ENCODE peak calls at places on chromosome X, in seven cellular contexts. U is H1, H is K562, B is GM12878, J is Panc1, V is HepG2, L is SK-N-SH. P is an unnamed sample.

GRCh38 chrX:107714196-107714811 is 61.3 kb downstream of the TSC22D3 start:
- DNase-seq in U (no peak), H (no peak), B (no peak), J (no peak), V (no peak), L (no peak), P (no peak)

GRCh38 chrX:129741880-129742758 is 3.3 kb downstream of the XPNPEP2 start:
- DNase-seq in U (peak), H (peak), B (no peak), J (no peak), V (no peak), L (peak), P (no peak)

GRCh38 chrX:123084797-123085196 is 99.3 kb upstream of the GRIA3 start:
- DNase-seq in U (no peak), H (no peak), B (no peak), J (no peak), V (peak), L (no peak), P (no peak)

GRCh38 chrX:150540965-150541364 is 27.5 kb upstream of the MTM1 start:
- DNase-seq in U (no peak), H (no peak), B (no peak), J (no peak), V (no peak), L (no peak), P (no peak)

GRCh38 chrX:104922206-104922621 is 298.3 kb downstream of the TEX13A start:
- DNase-seq in U (peak), H (peak), B (peak), J (peak), V (peak), L (peak), P (peak)

GRCh38 chrX:100731441-100732281 is at the start of gene SYTL4:
- DNase-seq in U (peak), H (peak), B (no peak), J (no peak), V (no peak), L (peak), P (peak)

GRCh38 chrX:10119399-10119990 is 37.3 kb upstream of the CLCN4 start:
- DNase-seq in U (peak), H (peak), B (peak), J (peak), V (peak), L (peak), P (peak)

GRCh38 chrX:8484360-8484759 is 19.7 kb downstream of the VCX3B start:
- DNase-seq in U (no peak), H (no peak), B (no peak), J (no peak), V (no peak), L (no peak), P (no peak)

GRCh38 chrX:12919051-12919450 is 12.6 kb downstream of the TLR8 start:
- DNase-seq in U (no peak), H (no peak), B (no peak), J (no peak), V (no peak), L (no peak), P (no peak)

GRCh38 chrX:34809096-34809495 is 133.5 kb upstream of the FAM47B start:
- DNase-seq in U (no peak), H (no peak), B (no peak), J (no peak), V (no peak), L (no peak), P (no peak)

GRCh38 chrX:118392726-118393125 is 46.8 kb downstream of the WDR44 start:
- DNase-seq in U (no peak), H (no peak), B (no peak), J (no peak), V (no peak), L (no peak), P (no peak)

GRCh38 chrX:15310117-15310516 is 5.3 kb downstream of the ASB11 start:
- DNase-seq in U (no peak), H (no peak), B (no peak), J (no peak), V (no peak), L (no peak), P (no peak)

GRCh38 chrX:3527811-3528210 is 181.4 kb upstream of the MXRA5 start:
- DNase-seq in U (no peak), H (no peak), B (no peak), J (no peak), V (no peak), L (no peak), P (no peak)

GRCh38 chrX:30489323-30489722 is 88.2 kb downstream of the TASL start:
- DNase-seq in U (no peak), H (peak), B (no peak), J (no peak), V (peak), L (no peak), P (peak)

GRCh38 chrX:84339507-84340364 is 151.7 kb upstream of the RPS6KA6 start:
- DNase-seq in U (no peak), H (peak), B (no peak), J (no peak), V (peak), L (peak), P (no peak)

GRCh38 chrX:51487960-51488267 is 8.5 kb downstream of the NUDT11 start:
- DNase-seq in U (no peak), H (no peak), B (no peak), J (no peak), V (no peak), L (no peak), P (no peak)

GRCh38 chrX:129905787-129906580 is at the start of gene UTP14A:
- DNase-seq in U (peak), H (peak), B (peak), J (peak), V (peak), L (peak), P (peak)

GRCh38 chrX:29528281-29528680 is 687.1 kb upstream of the MAGEB2 start:
- DNase-seq in U (no peak), H (no peak), B (peak), J (no peak), V (no peak), L (no peak), P (no peak)

GRCh38 chrX:2954541-2954940 is 25.4 kb upstream of the ARSD start:
- DNase-seq in U (no peak), H (no peak), B (no peak), J (no peak), V (no peak), L (no peak), P (no peak)

GRCh38 chrX:19544693-19545305 is 29.5 kb upstream of the MAP3K15 start:
- DNase-seq in U (no peak), H (peak), B (no peak), J (peak), V (peak), L (peak), P (peak)

GRCh38 chrX:117327306-117327705 is 789.3 kb downstream of the KLHL13 start:
- DNase-seq in U (no peak), H (no peak), B (no peak), J (no peak), V (no peak), L (no peak), P (no peak)

GRCh38 chrX:46715521-46715920 is 43.4 kb downstream of the SLC9A7 start:
- DNase-seq in U (no peak), H (no peak), B (no peak), J (no peak), V (no peak), L (no peak), P (no peak)

GRCh38 chrX:63439580-63439979 is 88.4 kb upstream of the SPIN4 start:
- DNase-seq in U (no peak), H (no peak), B (no peak), J (no peak), V (no peak), L (no peak), P (no peak)

GRCh38 chrX:153674219-153674851 is 722 bp upstream of the PNCK start:
- DNase-seq in U (no peak), H (no peak), B (no peak), J (no peak), V (no peak), L (no peak), P (no peak)
- TF ChIP-seq SIN3A in U (no peak), H (no peak), B (no peak), J (no peak), V (no peak), L (no peak), P (no peak)

GRCh38 chrX:57951666-57952319 is 41.5 kb upstream of the ZXDA start:
- DNase-seq in U (no peak), H (no peak), B (no peak), J (no peak), V (no peak), L (no peak), P (no peak)
- TF ChIP-seq SIN3A in U (no peak), H (no peak), B (no peak), J (no peak), V (no peak), L (no peak), P (no peak)

GRCh38 chrX:109049416-109049815 is 313.1 kb upstream of the IRS4 start:
- DNase-seq in U (no peak), H (no peak), B (no peak), J (no peak), V (no peak), L (no peak), P (no peak)

DNA sequence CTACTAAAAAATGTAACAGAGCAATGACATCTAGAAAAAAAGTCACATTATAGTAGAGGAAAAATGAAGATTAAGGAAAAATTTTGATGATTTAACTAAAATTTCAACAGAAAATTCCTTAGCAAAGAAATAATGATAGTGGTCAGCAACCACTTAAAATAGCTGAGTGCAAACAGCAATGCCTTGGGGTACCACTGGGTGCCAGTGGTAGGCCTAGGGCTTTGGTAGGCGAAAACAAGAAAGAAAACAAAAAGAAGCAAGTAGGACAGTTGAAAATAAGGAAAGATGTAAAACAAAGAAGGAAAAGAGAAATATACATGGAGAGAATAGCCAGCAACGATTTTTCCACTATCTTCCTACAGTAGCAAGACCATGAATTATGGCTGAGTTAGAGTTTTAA is 313.5 kb upstream of the IRS4 start:
- DNase-seq in U (no peak), H (no peak), B (no peak), J (no peak), V (no peak), L (no peak), P (no peak)
- TF ChIP-seq SIN3A in U (no peak), H (no peak), B (no peak), J (no peak), V (no peak), L (no peak), P (no peak)

GRCh38 chrX:13937370-13938052 is 92.2 kb downstream of the GEMIN8 start:
- DNase-seq in U (peak), H (no peak), B (no peak), J (no peak), V (no peak), L (peak), P (no peak)
- TF ChIP-seq SIN3A in U (no peak), H (no peak), B (no peak), J (no peak), V (no peak), L (no peak), P (no peak)

GRCh38 chrX:41491267-41492004 is 44.3 kb downstream of the NYX start:
- DNase-seq in U (no peak), H (no peak), B (no peak), J (peak), V (no peak), L (no peak), P (peak)
- TF ChIP-seq SIN3A in U (no peak), H (no peak), B (no peak), J (no peak), V (no peak), L (no peak), P (no peak)

GRCh38 chrX:42996861-42997260 is 218.9 kb upstream of the PPP1R2C start:
- DNase-seq in U (no peak), H (no peak), B (no peak), J (no peak), V (no peak), L (no peak), P (no peak)
- TF ChIP-seq SIN3A in U (no peak), H (no peak), B (no peak), J (no peak), V (no peak), L (no peak), P (no peak)

DNA sequence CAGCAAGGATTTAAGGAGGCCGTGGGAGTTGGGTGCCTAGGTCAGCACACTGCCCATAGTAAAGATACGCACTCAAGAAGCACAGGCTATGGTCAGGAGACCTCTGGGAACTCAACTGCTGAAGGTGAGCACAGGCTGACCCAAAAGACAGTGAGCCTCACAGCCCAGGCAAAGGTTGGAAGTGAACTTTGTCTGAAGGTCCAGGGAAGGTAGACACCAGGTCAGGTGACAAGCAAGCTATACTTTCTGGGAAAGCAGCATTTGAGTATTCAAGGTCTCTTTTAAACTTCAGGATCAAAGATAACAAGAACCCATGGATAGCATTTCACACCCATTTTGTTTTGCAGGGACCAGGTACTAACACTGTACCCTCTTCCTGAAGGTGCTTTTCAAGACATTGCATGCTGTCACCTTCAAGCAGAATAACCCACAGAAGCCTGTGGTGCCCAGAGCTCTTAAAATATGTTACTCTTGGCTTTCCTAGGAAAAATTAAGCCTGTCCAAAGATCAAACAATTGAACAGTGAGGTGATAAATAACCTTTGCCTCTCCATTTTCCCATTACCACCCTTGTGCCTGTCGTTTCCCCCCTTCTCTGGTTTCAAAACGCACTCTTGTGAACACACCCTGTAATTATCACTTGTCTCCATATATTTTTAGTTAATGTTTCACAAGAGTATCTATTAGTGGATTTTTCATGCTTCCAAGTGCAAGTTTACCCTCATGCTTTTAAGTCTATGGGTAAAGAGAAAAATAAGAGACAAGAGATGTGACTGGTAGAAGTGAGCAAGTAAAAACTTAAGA is 3.4 kb upstream of the S100G start:
- DNase-seq in U (no peak), H (no peak), B (no peak), J (no peak), V (peak), L (no peak), P (no peak)
- TF ChIP-seq SIN3A in U (no peak), H (no peak), B (no peak), J (no peak), V (no peak), L (no peak), P (no peak)

DNA sequence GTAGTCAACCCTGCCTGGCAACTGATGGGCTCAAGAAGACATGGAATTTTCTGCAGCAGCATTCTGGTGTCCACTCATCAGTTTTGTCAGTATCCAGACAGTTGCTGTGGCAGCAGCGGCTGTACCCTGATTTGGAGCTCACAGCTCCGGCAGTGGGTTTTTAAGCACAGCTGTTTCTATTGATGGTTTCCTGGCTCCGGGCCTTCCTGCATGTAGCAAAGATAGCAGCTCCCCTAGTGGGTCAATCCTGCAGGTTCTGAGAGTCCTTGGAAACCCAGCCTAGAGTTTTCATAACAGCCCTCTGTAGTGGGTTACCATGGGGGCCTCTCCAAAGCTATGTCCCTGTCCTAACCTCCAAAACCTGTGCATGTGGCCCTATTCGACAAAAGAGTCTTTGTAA is 84.0 kb upstream of the ATP6AP2 start:
- DNase-seq in U (no peak), H (no peak), B (no peak), J (no peak), V (peak), L (peak), P (no peak)
- TF ChIP-seq SIN3A in U (no peak), H (no peak), B (no peak), J (no peak), V (no peak), L (no peak), P (no peak)

GRCh38 chrX:73849054-73849453 is 286.1 kb downstream of the CHIC1 start:
- DNase-seq in U (no peak), H (no peak), B (no peak), J (no peak), V (no peak), L (no peak), P (no peak)
- TF ChIP-seq SIN3A in U (no peak), H (no peak), B (no peak), J (no peak), V (no peak), L (no peak), P (no peak)